ENCODE peak calls at places on chromosomes 11 and 22, in seven cellular contexts. One of them, this sample, is unnamed.

GRCh38 chr11:33736148-33736809 is at the start of gene CD59:
- DNase-seq in pancreas: peak; percentile 97
- DNase-seq in IMR-90: peak; percentile 88
- DNase-seq in esophagus muscularis mucosa: peak; percentile 98
- DNase-seq in endothelial cell of umbilical vein: peak; percentile 96
- DNase-seq in stomach: peak; percentile 98
- DNase-seq in left ventricle myocardium inferior: peak; percentile 98
- DNase-seq in this sample: peak; percentile 98

GRCh38 chr11:66226111-66226510 is 42.3 kb upstream of the RAB1B start:
- DNase-seq in pancreas: no peak
- DNase-seq in IMR-90: no peak
- DNase-seq in esophagus muscularis mucosa: no peak
- DNase-seq in endothelial cell of umbilical vein: no peak
- DNase-seq in stomach: no peak
- DNase-seq in left ventricle myocardium inferior: no peak
- DNase-seq in this sample: no peak

GRCh38 chr11:118205979-118206611 is 18.7 kb downstream of the JAML start:
- DNase-seq in pancreas: no peak
- DNase-seq in IMR-90: no peak
- DNase-seq in esophagus muscularis mucosa: no peak
- DNase-seq in endothelial cell of umbilical vein: no peak
- DNase-seq in stomach: no peak
- DNase-seq in left ventricle myocardium inferior: no peak
- DNase-seq in this sample: no peak

GRCh38 chr11:94729352-94729751 is 38.8 kb upstream of the AMOTL1 start:
- DNase-seq in pancreas: no peak
- DNase-seq in IMR-90: no peak
- DNase-seq in esophagus muscularis mucosa: no peak
- DNase-seq in endothelial cell of umbilical vein: no peak
- DNase-seq in stomach: no peak
- DNase-seq in left ventricle myocardium inferior: no peak
- DNase-seq in this sample: no peak

GRCh38 chr11:86089659-86090058 is 20.8 kb upstream of the PICALM start:
- DNase-seq in pancreas: no peak
- DNase-seq in IMR-90: no peak
- DNase-seq in esophagus muscularis mucosa: no peak
- DNase-seq in endothelial cell of umbilical vein: no peak
- DNase-seq in stomach: no peak
- DNase-seq in left ventricle myocardium inferior: no peak
- DNase-seq in this sample: no peak

GRCh38 chr11:22244986-22245592 is 52.2 kb downstream of the ANO5 start:
- DNase-seq in pancreas: peak; percentile 10
- DNase-seq in IMR-90: peak; percentile 19
- DNase-seq in esophagus muscularis mucosa: no peak
- DNase-seq in endothelial cell of umbilical vein: peak; percentile 36
- DNase-seq in stomach: peak; percentile 47
- DNase-seq in left ventricle myocardium inferior: peak; percentile 15
- DNase-seq in this sample: no peak

GRCh38 chr22:38222797-38223119 is 21.0 kb downstream of the MAFF start:
- DNase-seq in pancreas: no peak
- DNase-seq in IMR-90: no peak
- DNase-seq in esophagus muscularis mucosa: no peak
- DNase-seq in endothelial cell of umbilical vein: peak; percentile 30
- DNase-seq in stomach: peak; percentile 66
- DNase-seq in left ventricle myocardium inferior: no peak
- DNase-seq in this sample: no peak

GRCh38 chr11:26149585-26149984 is 182.3 kb upstream of the ANO3 start:
- DNase-seq in pancreas: no peak
- DNase-seq in IMR-90: no peak
- DNase-seq in esophagus muscularis mucosa: no peak
- DNase-seq in endothelial cell of umbilical vein: no peak
- DNase-seq in stomach: no peak
- DNase-seq in left ventricle myocardium inferior: no peak
- DNase-seq in this sample: no peak

DNA sequence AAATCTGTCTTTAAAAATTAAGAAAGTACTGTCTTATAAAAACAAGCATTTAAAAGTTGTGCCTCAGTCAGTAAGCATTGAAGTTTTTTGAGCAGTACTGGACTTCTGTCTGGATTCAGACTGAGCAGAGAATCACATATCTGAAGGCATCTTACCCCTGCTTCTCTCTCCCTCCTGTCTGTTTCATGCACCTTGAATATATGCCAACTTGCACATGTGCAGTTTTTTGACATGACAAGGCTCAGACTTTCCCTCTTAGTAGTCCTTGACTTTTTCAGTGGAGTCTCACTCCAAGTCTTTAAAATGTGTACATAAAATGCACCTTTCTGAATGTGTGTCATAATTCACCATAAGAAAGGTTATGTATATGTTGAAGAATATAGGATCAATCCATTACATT is 19.8 kb downstream of the SPECC1L start:
- DNase-seq in pancreas: no peak
- DNase-seq in IMR-90: peak; percentile 45
- DNase-seq in esophagus muscularis mucosa: no peak
- DNase-seq in endothelial cell of umbilical vein: no peak
- DNase-seq in stomach: no peak
- DNase-seq in left ventricle myocardium inferior: no peak
- DNase-seq in this sample: no peak
- H3K4me1 ChIP-seq in pancreas: peaks cover 38% of the 10 kb centered on the region
- H3K4me1 ChIP-seq in IMR-90: peaks cover 14% of the 10 kb centered on the region
- H3K4me1 ChIP-seq in esophagus muscularis mucosa: peaks cover 75% of the 10 kb centered on the region
- H3K4me1 ChIP-seq in endothelial cell of umbilical vein: peaks cover 26% of the 10 kb centered on the region
- H3K4me1 ChIP-seq in stomach: peaks cover 18% of the 10 kb centered on the region
- H3K4me1 ChIP-seq in left ventricle myocardium inferior: peaks cover 88% of the 10 kb centered on the region
- H3K4me1 ChIP-seq in this sample: peaks cover 36% of the 10 kb centered on the region

DNA sequence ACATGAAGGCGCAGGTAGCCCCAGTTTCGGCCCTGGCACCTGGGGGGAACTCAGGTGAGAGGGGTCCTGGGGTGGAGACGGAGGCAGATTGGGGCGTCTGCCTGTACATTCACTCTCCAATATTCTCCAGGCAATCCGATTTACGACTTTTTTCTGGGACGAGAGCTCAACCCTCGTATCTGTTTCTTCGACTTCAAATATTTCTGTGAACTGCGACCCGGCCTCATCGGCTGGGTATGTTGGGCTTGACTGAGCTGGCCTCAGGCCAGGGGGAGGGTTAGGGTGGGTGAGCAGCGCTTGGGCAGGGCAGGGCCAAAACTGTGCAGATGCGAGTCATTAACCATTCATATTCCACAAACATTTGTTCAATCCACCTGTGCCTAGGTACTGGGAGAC is 1.7 kb downstream of the TM7SF2 start:
- DNase-seq in pancreas: no peak
- DNase-seq in IMR-90: no peak
- DNase-seq in esophagus muscularis mucosa: no peak
- DNase-seq in endothelial cell of umbilical vein: no peak
- DNase-seq in stomach: no peak
- DNase-seq in left ventricle myocardium inferior: no peak
- DNase-seq in this sample: no peak
- H3K4me3 ChIP-seq in pancreas: peak overlapping the region; percentile 70
- H3K4me3 ChIP-seq in IMR-90: no peak overlapping the region
- H3K4me3 ChIP-seq in esophagus muscularis mucosa: peak overlapping the region; percentile 59
- H3K4me3 ChIP-seq in endothelial cell of umbilical vein: peak overlapping the region; percentile 51
- H3K4me3 ChIP-seq in stomach: peak overlapping the region; percentile 55
- H3K4me3 ChIP-seq in left ventricle myocardium inferior: peak overlapping the region; percentile 77
- H3K4me3 ChIP-seq in this sample: peak overlapping the region; percentile 61

GRCh38 chr11:73240190-73240781 is 22.2 kb downstream of the P2RY2 start:
- DNase-seq in pancreas: no peak
- DNase-seq in IMR-90: peak; percentile 72
- DNase-seq in esophagus muscularis mucosa: no peak
- DNase-seq in endothelial cell of umbilical vein: no peak
- DNase-seq in stomach: no peak
- DNase-seq in left ventricle myocardium inferior: peak; percentile 83
- DNase-seq in this sample: no peak
- H3K27ac ChIP-seq in pancreas: no peak overlapping the region
- H3K27ac ChIP-seq in IMR-90: no peak overlapping the region
- H3K27ac ChIP-seq in esophagus muscularis mucosa: no peak overlapping the region
- H3K27ac ChIP-seq in endothelial cell of umbilical vein: no peak overlapping the region
- H3K27ac ChIP-seq in stomach: no peak overlapping the region
- H3K27ac ChIP-seq in left ventricle myocardium inferior: peak overlapping the region; percentile 86
- H3K27ac ChIP-seq in this sample: no peak overlapping the region

DNA sequence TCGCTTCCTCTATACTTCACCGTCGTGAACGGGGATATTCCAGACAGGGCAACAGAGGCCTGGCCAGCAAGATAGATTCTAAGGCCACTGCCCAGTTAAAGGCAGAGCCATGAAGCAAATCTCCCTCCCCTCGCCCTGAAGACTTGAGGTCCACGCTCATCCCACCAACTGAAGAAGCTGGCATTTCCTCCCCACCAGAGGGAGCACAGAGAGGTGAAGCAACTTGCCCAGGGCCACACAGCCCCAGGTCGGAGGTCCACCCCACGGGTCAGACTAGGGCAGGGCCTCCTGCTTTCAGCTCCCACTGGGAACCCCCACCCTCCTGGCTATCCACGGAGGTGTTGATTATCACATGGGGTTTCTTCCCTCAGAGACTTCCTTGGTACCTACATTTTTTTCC is 27.4 kb downstream of the MN1 start:
- DNase-seq in pancreas: no peak
- DNase-seq in IMR-90: no peak
- DNase-seq in esophagus muscularis mucosa: no peak
- DNase-seq in endothelial cell of umbilical vein: no peak
- DNase-seq in stomach: no peak
- DNase-seq in left ventricle myocardium inferior: no peak
- DNase-seq in this sample: no peak
- H3K4me1 ChIP-seq in pancreas: no peaks in the 10 kb centered on the region
- H3K4me1 ChIP-seq in IMR-90: no peaks in the 10 kb centered on the region
- H3K4me1 ChIP-seq in esophagus muscularis mucosa: peaks cover 16% of the 10 kb centered on the region
- H3K4me1 ChIP-seq in endothelial cell of umbilical vein: no peaks in the 10 kb centered on the region
- H3K4me1 ChIP-seq in stomach: peaks cover 16% of the 10 kb centered on the region
- H3K4me1 ChIP-seq in left ventricle myocardium inferior: peaks cover 47% of the 10 kb centered on the region
- H3K4me1 ChIP-seq in this sample: peaks cover 28% of the 10 kb centered on the region

GRCh38 chr11:68325894-68326220 is 13.5 kb downstream of the LRP5 start:
- DNase-seq in pancreas: no peak
- DNase-seq in IMR-90: no peak
- DNase-seq in esophagus muscularis mucosa: no peak
- DNase-seq in endothelial cell of umbilical vein: no peak
- DNase-seq in stomach: no peak
- DNase-seq in left ventricle myocardium inferior: no peak
- DNase-seq in this sample: no peak

GRCh38 chr11:68327586-68328370 is 15.4 kb downstream of the LRP5 start:
- DNase-seq in pancreas: no peak
- DNase-seq in IMR-90: no peak
- DNase-seq in esophagus muscularis mucosa: no peak
- DNase-seq in endothelial cell of umbilical vein: no peak
- DNase-seq in stomach: no peak
- DNase-seq in left ventricle myocardium inferior: no peak
- DNase-seq in this sample: no peak

GRCh38 chr11:68325183-68325893 is 12.9 kb downstream of the LRP5 start:
- DNase-seq in pancreas: no peak
- DNase-seq in IMR-90: no peak
- DNase-seq in esophagus muscularis mucosa: no peak
- DNase-seq in endothelial cell of umbilical vein: no peak
- DNase-seq in stomach: no peak
- DNase-seq in left ventricle myocardium inferior: no peak
- DNase-seq in this sample: no peak

GRCh38 chr11:68324695-68325094 is 12.3 kb downstream of the LRP5 start:
- DNase-seq in pancreas: no peak
- DNase-seq in IMR-90: no peak
- DNase-seq in esophagus muscularis mucosa: no peak
- DNase-seq in endothelial cell of umbilical vein: no peak
- DNase-seq in stomach: no peak
- DNase-seq in left ventricle myocardium inferior: no peak
- DNase-seq in this sample: no peak

GRCh38 chr11:68326334-68327215 is 14.2 kb downstream of the LRP5 start:
- DNase-seq in pancreas: no peak
- DNase-seq in IMR-90: no peak
- DNase-seq in esophagus muscularis mucosa: no peak
- DNase-seq in endothelial cell of umbilical vein: no peak
- DNase-seq in stomach: peak; percentile 51
- DNase-seq in left ventricle myocardium inferior: no peak
- DNase-seq in this sample: no peak
- H3K4me3 ChIP-seq in pancreas: no peak overlapping the region
- H3K4me3 ChIP-seq in IMR-90: no peak overlapping the region
- H3K4me3 ChIP-seq in esophagus muscularis mucosa: no peak overlapping the region
- H3K4me3 ChIP-seq in endothelial cell of umbilical vein: no peak overlapping the region
- H3K4me3 ChIP-seq in stomach: no peak overlapping the region
- H3K4me3 ChIP-seq in left ventricle myocardium inferior: no peak overlapping the region
- H3K4me3 ChIP-seq in this sample: no peak overlapping the region

This sample was measured in suprapubic skin.